ENCODE peak calls at places on chromosome 2, in four cellular contexts. L is upper lobe of right lung; Q is CD8-positive, alpha-beta T cell; D is lower lobe of right lung. U is an unnamed sample.

GRCh38 chr2:215664847-215665525 is 229.1 kb upstream of the FN1 start:
- DNase-seq in L (no peak), Q (no peak), D (no peak), U (no peak)

GRCh38 chr2:96540136-96540535 is 3.6 kb downstream of the ARID5A start:
- DNase-seq in L (peak; percentile 21), Q (no peak), D (no peak), U (no peak)

GRCh38 chr2:174535083-174535482 is 48.3 kb upstream of the GPR155 start:
- DNase-seq in L (no peak), Q (no peak), D (no peak), U (no peak)

GRCh38 chr2:96685592-96686459 is 43.3 kb downstream of the FER1L5 start:
- DNase-seq in L (no peak), Q (no peak), D (no peak), U (no peak)

GRCh38 chr2:224711381-224711780 is 4.8 kb downstream of the CCDC195 start:
- DNase-seq in L (no peak), Q (no peak), D (no peak), U (no peak)

GRCh38 chr2:10580170-10580539 is 109.6 kb downstream of the NOL10 start:
- DNase-seq in L (no peak), Q (no peak), D (no peak), U (no peak)

GRCh38 chr2:32310577-32310976 is 32.9 kb downstream of the YIPF4 start:
- DNase-seq in L (no peak), Q (no peak), D (no peak), U (no peak)

GRCh38 chr2:217313386-217313785 is 453.5 kb upstream of the TNP1 start:
- DNase-seq in L (no peak), Q (no peak), D (no peak), U (no peak)

GRCh38 chr2:37061770-37062169 is 22.4 kb downstream of the HEATR5B start:
- DNase-seq in L (no peak), Q (no peak), D (no peak), U (no peak)

GRCh38 chr2:140384946-140385345 is 1604.8 kb upstream of the NXPH2 start:
- DNase-seq in L (no peak), Q (no peak), D (no peak), U (no peak)

GRCh38 chr2:25493207-25493606 is 151.5 kb upstream of the DNMT3A start:
- DNase-seq in L (no peak), Q (no peak), D (no peak), U (no peak)

GRCh38 chr2:16183345-16183744 is 243.0 kb downstream of the MYCN start:
- DNase-seq in L (no peak), Q (no peak), D (no peak), U (no peak)

GRCh38 chr2:231926180-231926741 is at the start of gene NPPC:
- DNase-seq in L (peak; percentile 65), Q (peak; percentile 29), D (peak; percentile 51), U (no peak)

GRCh38 chr2:54605836-54606235 is 117.6 kb upstream of the EML6 start:
- DNase-seq in L (no peak), Q (no peak), D (no peak), U (no peak)

GRCh38 chr2:119728421-119728820 is 31.3 kb upstream of the PTPN4 start:
- DNase-seq in L (no peak), Q (no peak), D (no peak), U (no peak)

U was measured in B cell.